ENCODE peak calls at places on chromosomes 6 and 20, in nine cellular contexts. M, X, L, D, R, U, F, E and Q are unnamed samples.

GRCh38 chr6:56534680-56535419 is 107.8 kb downstream of the DST start:
- DNase-seq in M (no peak), D (no peak), F (no peak), X (no peak), E (no peak), L (no peak), U (no peak), R (no peak), Q (no peak)

GRCh38 chr6:156948807-156949206 is 171.6 kb downstream of the ARID1B start:
- DNase-seq in F (no peak), M (peak; percentile 88), X (no peak), R (no peak), E (no peak), D (peak; percentile 96), U (no peak), L (no peak), Q (no peak)

GRCh38 chr6:139370047-139370706 is 4.3 kb downstream of the CITED2 start:
- DNase-seq in D (peak; percentile 74), R (no peak), E (no peak), F (no peak), L (no peak), U (no peak), X (no peak), M (peak; percentile 91), Q (no peak)

GRCh38 chr6:109339906-109340678 is 42.2 kb downstream of the CD164 start:
- DNase-seq in X (no peak), U (no peak), E (no peak), R (no peak), L (no peak), F (no peak), D (no peak), M (no peak), Q (no peak)

GRCh38 chr6:147834377-147834776 is 325.9 kb downstream of the SAMD5 start:
- DNase-seq in U (no peak), R (no peak), X (no peak), L (no peak), M (peak; percentile 4), E (no peak), D (no peak), F (no peak), Q (no peak)

GRCh38 chr20:31915491-31916280 is 36.2 kb downstream of the PDRG1 start:
- DNase-seq in L (no peak), U (no peak), X (no peak), M (no peak), F (no peak), E (no peak), D (no peak), R (no peak), Q (no peak)

GRCh38 chr6:75213112-75213511 is 7.3 kb upstream of the COL12A1 start:
- DNase-seq in X (no peak), R (no peak), M (no peak), L (no peak), E (no peak), F (no peak), U (no peak), D (peak; percentile 27), Q (no peak)

GRCh38 chr6:11296449-11297375 is 64.2 kb upstream of the NEDD9 start:
- DNase-seq in X (no peak), R (no peak), D (no peak), U (no peak), F (no peak), M (no peak), E (no peak), L (no peak), Q (no peak)

GRCh38 chr6:144957236-144957937 is 672.3 kb downstream of the UTRN start:
- DNase-seq in F (no peak), D (peak; percentile 26), U (no peak), L (no peak), X (no peak), E (no peak), R (no peak), M (peak; percentile 14), Q (no peak)

GRCh38 chr6:47134476-47135189 is 92.5 kb upstream of the ADGRF1 start:
- DNase-seq in L (no peak), F (no peak), M (peak; percentile 96), U (no peak), E (no peak), X (no peak), R (no peak), D (peak; percentile 99), Q (no peak)

GRCh38 chr6:152765331-152765730 is 14.7 kb downstream of the VIP start:
- DNase-seq in L (no peak), U (no peak), F (no peak), X (no peak), D (no peak), E (no peak), M (no peak), R (no peak), Q (no peak)

GRCh38 chr6:126574301-126574700 is 234.4 kb downstream of the CENPW start:
- DNase-seq in M (peak; percentile 1), R (no peak), X (no peak), F (no peak), U (no peak), D (no peak), L (no peak), E (no peak), Q (no peak)

GRCh38 chr6:97978855-97979271 is 695.8 kb upstream of the MMS22L start:
- DNase-seq in U (no peak), F (no peak), E (no peak), X (no peak), R (no peak), D (no peak), L (no peak), M (no peak), Q (no peak)

GRCh38 chr6:41984623-41985022 is 43.0 kb upstream of the CCND3 start:
- DNase-seq in U (no peak), E (no peak), D (no peak), R (no peak), X (no peak), F (no peak), L (no peak), M (no peak), Q (no peak)

GRCh38 chr20:21512634-21513180 is 1.2 kb downstream of the NKX2-2 start:
- DNase-seq in D (no peak), L (no peak), X (no peak), R (no peak), E (no peak), M (no peak), F (no peak), U (peak; percentile 59), Q (no peak)
- H3K27ac ChIP-seq in D (no peak overlapping the region), L (no peak overlapping the region), X (no peak overlapping the region), R (no peak overlapping the region), E (no peak overlapping the region), M (no peak overlapping the region), F (no peak overlapping the region), U (peak overlapping the region; percentile 96), Q (no peak overlapping the region)

GRCh38 chr6:21085206-21085605 is 508.3 kb upstream of the SOX4 start:
- DNase-seq in D (no peak), L (no peak), R (no peak), U (no peak), E (no peak), X (no peak), F (no peak), M (no peak), Q (no peak)

GRCh38 chr6:21082091-21082490 is 511.5 kb upstream of the SOX4 start:
- DNase-seq in M (no peak), L (no peak), E (no peak), D (no peak), X (no peak), R (no peak), U (no peak), F (no peak), Q (no peak)

GRCh38 chr6:21085643-21086042 is 507.9 kb upstream of the SOX4 start:
- DNase-seq in L (no peak), R (no peak), E (no peak), D (no peak), X (no peak), U (no peak), M (no peak), F (no peak), Q (no peak)

GRCh38 chr6:21087188-21087587 is 506.4 kb upstream of the SOX4 start:
- DNase-seq in X (no peak), L (no peak), U (no peak), D (no peak), E (no peak), F (no peak), M (no peak), R (no peak), Q (no peak)

GRCh38 chr6:21083708-21084107 is 509.8 kb upstream of the SOX4 start:
- DNase-seq in R (no peak), L (no peak), X (no peak), M (no peak), F (no peak), U (no peak), E (no peak), D (no peak), Q (no peak)
- H3K27ac ChIP-seq in R (no peak overlapping the region), L (no peak overlapping the region), X (no peak overlapping the region), M (no peak overlapping the region), F (no peak overlapping the region), U (no peak overlapping the region), E (no peak overlapping the region), D (no peak overlapping the region), Q (no peak overlapping the region)

GRCh38 chr20:13814672-13815071 is 29.8 kb downstream of the NDUFAF5 start:
- DNase-seq in F (no peak), X (no peak), M (no peak), U (no peak), R (no peak), L (no peak), D (no peak), E (no peak), Q (no peak)

GRCh38 chr20:13813910-13814309 is 29.1 kb downstream of the NDUFAF5 start:
- DNase-seq in M (no peak), D (no peak), F (no peak), E (no peak), L (no peak), X (no peak), U (no peak), R (no peak), Q (no peak)

GRCh38 chr20:13809373-13809772 is 24.5 kb downstream of the NDUFAF5 start:
- DNase-seq in X (no peak), M (no peak), E (no peak), F (no peak), R (no peak), D (no peak), U (no peak), L (no peak), Q (no peak)

GRCh38 chr20:13810446-13810845 is 25.6 kb downstream of the NDUFAF5 start:
- DNase-seq in R (no peak), M (no peak), E (no peak), U (no peak), L (no peak), X (no peak), F (no peak), D (no peak), Q (no peak)

DNA sequence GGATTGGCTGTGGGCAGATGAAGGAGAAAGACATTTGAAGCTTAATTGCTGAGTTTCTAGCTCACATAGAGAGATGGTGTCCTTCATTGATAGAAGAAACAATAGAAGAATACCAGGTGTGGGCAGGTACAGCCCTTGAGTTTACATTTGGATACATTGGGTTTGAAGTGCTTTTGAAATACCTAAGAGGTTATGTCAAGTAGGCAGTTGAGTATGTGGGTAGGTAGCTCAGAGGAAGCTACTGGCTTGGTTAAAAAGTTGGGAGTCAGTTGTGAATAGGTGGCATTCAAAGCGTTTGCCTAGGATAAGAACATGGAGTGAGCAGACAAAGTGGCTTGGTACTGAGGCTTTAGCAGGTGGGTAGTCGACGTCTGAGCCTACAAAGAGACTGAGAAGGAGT is 25.0 kb downstream of the NDUFAF5 start:
- DNase-seq in U (no peak), F (no peak), E (no peak), R (no peak), M (no peak), X (no peak), L (no peak), D (no peak), Q (no peak)
- H3K27ac ChIP-seq in U (no peak overlapping the region), F (no peak overlapping the region), E (peak overlapping the region; percentile 57), R (peak overlapping the region; percentile 31), M (no peak overlapping the region), X (no peak overlapping the region), L (no peak overlapping the region), D (no peak overlapping the region), Q (no peak overlapping the region)

GRCh38 chr20:36860339-36860738 is 15.6 kb upstream of the TLDC2 start:
- DNase-seq in M (no peak), F (no peak), D (no peak), E (no peak), R (no peak), U (no peak), L (no peak), X (no peak), Q (no peak)
- H3K27ac ChIP-seq in M (no peak overlapping the region), F (no peak overlapping the region), D (no peak overlapping the region), E (no peak overlapping the region), R (peak overlapping the region; percentile 95), U (peak overlapping the region; percentile 67), L (peak overlapping the region; percentile 34), X (no peak overlapping the region), Q (peak overlapping the region; percentile 19)